ENCODE peak calls at places on chromosome 22, in seven cellular contexts. A is GM23248, Y is neuronal stem cell, F is fibroblast of lung, Z is SK-N-SH, T is neural progenitor cell, M is IMR-90. W is an unnamed sample. For H3K4me1, the result is how much of the 10 kb centered on the place peaks cover.

GRCh38 chr22:48947636-48948035 is 880.0 kb downstream of the BRD1 start:
- DNase-seq in A (no peak), Y (no peak), F (no peak), Z (no peak), T (no peak), M (no peak), W (no peak)

GRCh38 chr22:47053013-47053864 is 290.8 kb downstream of the TBC1D22A start:
- DNase-seq in A (no peak), Y (no peak), F (no peak), Z (no peak), T (no peak), M (no peak), W (no peak)

GRCh38 chr22:41780714-41781507 is 19.6 kb upstream of the CCDC134 start:
- DNase-seq in A (peak), Y (no peak), F (peak), Z (no peak), T (no peak), M (peak), W (peak)

GRCh38 chr22:24554316-24555159 is at the start of gene GUCD1:
- DNase-seq in A (peak), Y (no peak), F (peak), Z (no peak), T (peak), M (peak), W (peak)

GRCh38 chr22:42624551-42625106 is 9.9 kb upstream of the POLDIP3 start:
- DNase-seq in A (no peak), Y (no peak), F (no peak), Z (no peak), T (no peak), M (no peak), W (no peak)

GRCh38 chr22:39309881-39310714 is 9.3 kb downstream of the RPL3 start:
- DNase-seq in A (peak), Y (no peak), F (peak), Z (no peak), T (no peak), M (peak), W (no peak)

GRCh38 chr22:25111579-25112517 is 87.8 kb upstream of the CRYBB3 start:
- DNase-seq in A (peak), Y (no peak), F (no peak), Z (peak), T (no peak), M (no peak), W (no peak)

GRCh38 chr22:30198152-30198845 is 48.3 kb downstream of the LIF start:
- DNase-seq in A (peak), Y (no peak), F (peak), Z (no peak), T (no peak), M (peak), W (no peak)

GRCh38 chr22:20205964-20206708 is 55.3 kb upstream of the CCDC188 start:
- DNase-seq in A (peak), Y (no peak), F (peak), Z (no peak), T (no peak), M (peak), W (peak)

GRCh38 chr22:32804036-32804435 is 2.5 kb downstream of the TIMP3 start:
- DNase-seq in A (peak), Y (no peak), F (peak), Z (no peak), T (no peak), M (peak), W (no peak)

GRCh38 chr22:25764270-25765015 is 22.5 kb downstream of the MYO18B start:
- DNase-seq in A (no peak), Y (no peak), F (no peak), Z (peak), T (peak), M (no peak), W (peak)

GRCh38 chr22:49010901-49011300 is 816.8 kb downstream of the BRD1 start:
- DNase-seq in A (no peak), Y (no peak), F (no peak), Z (peak), T (no peak), M (no peak), W (no peak)

GRCh38 chr22:30887861-30888260 is 80.7 kb downstream of the MORC2 start:
- DNase-seq in A (no peak), Y (no peak), F (no peak), Z (peak), T (no peak), M (no peak), W (no peak)

GRCh38 chr22:20111045-20111688 is 4.7 kb upstream of the RANBP1 start:
- DNase-seq in A (peak), Y (no peak), F (peak), Z (peak), T (peak), M (peak), W (peak)

GRCh38 chr22:23001463-23001862 is 68.9 kb upstream of the GNAZ start:
- DNase-seq in A (no peak), Y (no peak), F (no peak), Z (no peak), T (no peak), M (no peak), W (no peak)

GRCh38 chr22:17569971-17570511 is 6.7 kb downstream of the SLC25A18 start:
- DNase-seq in A (peak), Y (no peak), F (peak), Z (no peak), T (no peak), M (peak), W (no peak)

GRCh38 chr22:23063539-23064380 is 6.6 kb upstream of the GNAZ start:
- DNase-seq in A (no peak), Y (no peak), F (no peak), Z (peak), T (no peak), M (no peak), W (no peak)

GRCh38 chr22:20239951-20240773 is 28.0 kb downstream of the RTN4R start:
- DNase-seq in A (no peak), Y (peak), F (no peak), Z (peak), T (peak), M (no peak), W (no peak)

GRCh38 chr22:47544696-47545095 is 782.2 kb downstream of the TBC1D22A start:
- DNase-seq in A (no peak), Y (no peak), F (no peak), Z (no peak), T (no peak), M (no peak), W (no peak)

GRCh38 chr22:19853879-19854777 is 546 bp downstream of the GNB1L start:
- DNase-seq in A (peak), Y (no peak), F (peak), Z (no peak), T (no peak), M (no peak), W (peak)

GRCh38 chr22:39212721-39213376 is 31.9 kb downstream of the PDGFB start:
- DNase-seq in A (no peak), Y (no peak), F (peak), Z (no peak), T (peak), M (no peak), W (no peak)

GRCh38 chr22:47187558-47187957 is 425.1 kb downstream of the TBC1D22A start:
- DNase-seq in A (no peak), Y (no peak), F (no peak), Z (no peak), T (no peak), M (no peak), W (no peak)

GRCh38 chr22:22168190-22168940 is 76.2 kb upstream of the VPREB1 start:
- DNase-seq in A (peak), Y (no peak), F (peak), Z (peak), T (peak), M (peak), W (peak)

GRCh38 chr22:36938028-36938425 is 24.6 kb downstream of the CSF2RB start:
- DNase-seq in A (no peak), Y (no peak), F (no peak), Z (no peak), T (no peak), M (no peak), W (no peak)

GRCh38 chr22:20424937-20425587 is 12.6 kb downstream of the SCARF2 start:
- DNase-seq in A (no peak), Y (no peak), F (no peak), Z (peak), T (peak), M (no peak), W (no peak)

GRCh38 chr22:41917906-41918791 is 3.3 kb upstream of the SHISA8 start:
- DNase-seq in A (peak), Y (no peak), F (peak), Z (no peak), T (no peak), M (peak), W (peak)

GRCh38 chr22:37309221-37310074 is 27.1 kb downstream of the CYTH4 start:
- DNase-seq in A (no peak), Y (no peak), F (no peak), Z (peak), T (no peak), M (no peak), W (no peak)

GRCh38 chr22:44103735-44104134 is 77.0 kb upstream of the PARVG start:
- DNase-seq in A (no peak), Y (no peak), F (no peak), Z (no peak), T (no peak), M (no peak), W (no peak)
- H2AFZ ChIP-seq in A (no peak), Y (no peak), F (no peak), Z (no peak), T (no peak), M (no peak), W (no peak)

GRCh38 chr22:27720860-27721259 is 80.7 kb downstream of the MN1 start:
- DNase-seq in A (peak), Y (no peak), F (no peak), Z (peak), T (no peak), M (no peak), W (no peak)

GRCh38 chr22:27719033-27719341 is 82.6 kb downstream of the MN1 start:
- DNase-seq in A (no peak), Y (no peak), F (no peak), Z (no peak), T (no peak), M (no peak), W (no peak)

GRCh38 chr22:27717094-27717493 is 84.5 kb downstream of the MN1 start:
- DNase-seq in A (no peak), Y (no peak), F (no peak), Z (no peak), T (no peak), M (no peak), W (no peak)

GRCh38 chr22:27718186-27719032 is 83.1 kb downstream of the MN1 start:
- DNase-seq in A (peak), Y (no peak), F (peak), Z (peak), T (no peak), M (peak), W (no peak)

DNA sequence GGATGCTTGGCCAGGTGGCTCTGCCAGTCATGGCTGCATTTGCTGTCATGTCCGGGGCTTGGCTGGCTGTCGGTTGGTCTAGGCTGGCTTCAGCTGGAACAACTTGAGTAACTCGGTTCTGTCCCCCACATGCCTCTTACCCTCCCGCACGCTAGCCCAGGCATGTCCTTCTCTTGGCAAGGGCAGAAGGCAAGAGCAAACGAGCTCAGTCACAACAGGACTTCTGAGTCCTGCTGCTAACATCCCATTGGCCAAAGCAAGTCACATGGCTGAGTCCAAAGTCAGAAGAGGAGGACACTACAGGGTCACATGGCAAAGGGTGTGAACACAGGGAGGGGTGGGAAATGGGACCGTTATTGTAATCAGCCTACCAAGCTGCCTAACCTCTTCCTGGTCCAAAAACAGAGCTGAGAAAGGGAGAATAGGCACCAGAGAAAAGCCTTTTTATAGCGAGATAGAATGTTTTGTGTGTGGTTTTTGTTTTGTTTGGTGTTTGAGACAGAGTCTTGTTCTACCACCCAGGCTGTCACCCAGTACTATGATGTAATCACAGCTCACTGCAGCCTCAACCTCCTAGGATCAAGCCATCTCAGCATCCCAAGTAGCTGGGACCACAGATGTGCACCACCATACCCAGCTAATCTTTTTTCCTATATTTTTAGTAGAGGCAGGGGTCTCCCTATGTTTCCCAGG is 81.9 kb downstream of the MN1 start:
- DNase-seq in A (peak), Y (no peak), F (peak), Z (no peak), T (no peak), M (peak), W (peak)
- H3K4me1 ChIP-seq in A (under half), Y (under half), F (under half), Z (under half), T (under half), M (under half), W (under half)

DNA sequence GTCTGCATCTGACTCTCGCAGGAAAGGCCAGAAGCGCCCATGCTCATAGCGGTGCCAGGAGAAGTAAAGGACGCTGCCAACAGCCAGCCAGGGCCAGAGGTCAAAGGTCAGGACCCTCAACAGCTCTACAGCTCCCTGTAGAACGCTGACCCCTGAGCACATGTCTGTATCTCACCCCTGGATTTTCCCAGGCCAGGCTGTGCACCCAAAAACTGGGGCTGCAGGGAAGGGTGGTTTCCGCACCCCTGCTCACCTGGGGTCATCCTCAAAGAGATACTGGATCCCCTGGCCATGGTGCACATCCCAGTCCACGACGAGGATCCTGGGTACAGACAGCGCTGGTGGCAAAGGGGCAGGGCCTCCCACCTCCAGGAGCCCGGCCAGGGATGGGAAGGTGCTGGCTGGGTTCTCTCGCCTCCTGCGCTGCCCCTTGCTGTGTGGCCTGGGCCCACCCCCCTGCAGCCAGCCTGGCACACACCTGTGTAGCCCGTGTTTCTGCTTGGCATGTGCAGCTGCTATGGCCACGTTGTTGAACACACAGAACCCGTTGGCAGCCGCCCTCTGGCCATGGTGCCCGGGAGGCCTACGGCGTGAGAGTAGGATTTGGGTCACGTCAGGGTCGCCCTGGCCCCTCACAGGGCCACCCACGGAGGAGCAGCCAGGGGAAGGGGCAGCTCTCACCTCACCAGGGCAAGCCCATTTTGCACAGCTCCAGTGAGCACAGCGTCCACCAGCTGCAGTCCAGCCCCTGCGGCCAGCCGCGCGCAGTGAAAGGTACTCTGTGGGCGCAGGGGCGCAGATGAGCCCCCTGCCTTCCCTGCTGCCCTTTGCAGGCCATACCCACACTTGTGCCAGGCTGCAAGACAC is 1.4 kb downstream of the HDAC10 start:
- DNase-seq in A (no peak), Y (no peak), F (no peak), Z (no peak), T (no peak), M (no peak), W (no peak)
- H3K9ac ChIP-seq in A (peak), Y (peak), F (no peak), Z (peak), T (no peak), M (peak), W (peak)

GRCh38 chr22:45503071-45503815 is 560 bp downstream of the FBLN1 start:
- DNase-seq in A (peak), Y (peak), F (no peak), Z (peak), T (peak), M (no peak), W (no peak)

GRCh38 chr22:45503816-45504702 is 1.4 kb downstream of the FBLN1 start:
- DNase-seq in A (peak), Y (peak), F (peak), Z (peak), T (peak), M (peak), W (no peak)

GRCh38 chr22:45505991-45506743 is 3.5 kb downstream of the FBLN1 start:
- DNase-seq in A (no peak), Y (no peak), F (no peak), Z (no peak), T (no peak), M (no peak), W (no peak)

GRCh38 chr22:45506961-45507360 is 4.3 kb downstream of the FBLN1 start:
- DNase-seq in A (peak), Y (no peak), F (no peak), Z (no peak), T (no peak), M (no peak), W (no peak)

DNA sequence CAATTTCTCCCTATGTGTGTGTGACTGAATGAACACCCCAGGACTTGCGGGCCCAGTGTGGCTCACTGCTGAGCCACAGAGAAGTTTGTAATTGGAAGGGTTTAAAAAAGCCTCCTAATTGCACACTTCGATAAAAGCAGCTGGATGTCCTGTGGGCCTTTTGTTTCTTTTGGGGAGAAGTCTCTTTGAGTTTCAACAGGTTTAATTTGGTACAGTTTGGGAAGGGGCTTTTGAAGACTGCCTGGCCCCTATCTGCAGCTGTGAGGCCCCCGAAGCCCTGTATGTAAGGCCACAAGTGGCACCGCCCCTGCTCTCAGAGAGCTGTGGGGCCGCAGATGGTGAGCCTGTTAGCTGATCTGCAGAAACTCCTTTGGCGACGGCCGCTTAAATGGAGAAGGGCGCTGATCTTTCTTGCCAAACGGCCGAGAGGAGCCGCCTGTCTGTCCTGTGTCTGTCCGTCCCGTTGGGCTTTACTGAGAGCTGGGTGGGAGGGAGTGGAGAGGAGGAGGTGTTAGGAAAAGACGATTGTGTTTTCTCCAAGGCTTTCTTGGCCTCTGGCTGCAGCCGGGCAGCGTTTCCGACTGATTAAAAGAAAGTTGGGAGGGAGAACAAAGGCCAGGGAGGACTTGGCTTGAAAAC is 2.1 kb downstream of the FBLN1 start:
- DNase-seq in A (peak), Y (peak), F (peak), Z (peak), T (peak), M (peak), W (no peak)
- H2AFZ ChIP-seq in A (peak), Y (peak), F (no peak), Z (peak), T (no peak), M (peak), W (no peak)